ENCODE peak calls at places on chromosomes 12 and 14, in ten cellular contexts. O is tibial artery; C is transverse colon; L is effector memory CD4-positive, alpha-beta T cell; G is NT2/D1; E is CD8-positive, alpha-beta memory T cell; F is CD4-positive, CD25-positive, alpha-beta regulatory T cell; N is SK-N-SH; K is astrocyte; W is BE2C. P is an unnamed sample. For H3K4me1 and H3K27me3, the result is how much of the 10 kb centered on the place peaks cover.

GRCh38 chr12:103771466-103771865 is 69.6 kb downstream of the NT5DC3 start:
- DNase-seq in K (peak), O (no peak), F (no peak), E (no peak), C (peak), G (peak), N (peak), W (peak), L (no peak), P (no peak)

GRCh38 chr12:117367006-117367638 is 5.7 kb upstream of the NOS1 start:
- DNase-seq in K (peak), W (peak), O (peak), G (peak), L (no peak), E (no peak), C (peak), N (peak), F (peak), P (peak)

GRCh38 chr14:31346097-31346496 is 74.3 kb downstream of the HEATR5A start:
- DNase-seq in O (no peak), L (no peak), W (no peak), K (no peak), E (no peak), F (no peak), C (no peak), N (no peak), G (no peak), P (no peak)

GRCh38 chr14:96962337-96962736 is 165.2 kb downstream of the VRK1 start:
- DNase-seq in K (no peak), E (peak), O (no peak), G (no peak), C (peak), F (peak), N (no peak), W (no peak), L (no peak), P (no peak)

GRCh38 chr12:4069046-4070010 is 196.1 kb upstream of the PARP11 start:
- DNase-seq in L (no peak), K (no peak), W (no peak), F (no peak), N (no peak), G (no peak), O (no peak), E (no peak), C (no peak), P (no peak)

GRCh38 chr14:58341152-58341748 is 42.9 kb downstream of the ARID4A start:
- DNase-seq in L (no peak), N (no peak), E (no peak), W (no peak), K (no peak), G (no peak), O (no peak), C (no peak), F (no peak), P (no peak)

GRCh38 chr12:62684586-62685295 is 218.1 kb downstream of the MON2 start:
- DNase-seq in W (no peak), C (peak), K (no peak), L (no peak), E (no peak), N (peak), O (peak), G (no peak), F (no peak), P (no peak)

GRCh38 chr12:82326905-82327503 is 31.2 kb downstream of the CCDC59 start:
- DNase-seq in F (no peak), N (peak), E (peak), G (no peak), W (no peak), K (peak), O (no peak), L (no peak), C (no peak), P (peak)

GRCh38 chr12:128267651-128268347 is 829 bp downstream of the TMEM132C start:
- DNase-seq in C (no peak), K (no peak), O (no peak), E (no peak), W (no peak), F (no peak), L (no peak), G (no peak), N (peak), P (no peak)

GRCh38 chr12:58143498-58143897 is 202.1 kb downstream of the ATP23 start:
- DNase-seq in O (no peak), L (no peak), W (no peak), C (peak), N (no peak), G (no peak), K (no peak), E (no peak), F (no peak), P (no peak)

GRCh38 chr12:89494411-89495231 is 30.0 kb downstream of the GALNT4 start:
- DNase-seq in K (peak), F (peak), N (no peak), C (no peak), L (no peak), E (no peak), W (no peak), O (no peak), G (no peak), P (no peak)

GRCh38 chr12:126869644-126870043 is 1397.3 kb upstream of the TMEM132C start:
- DNase-seq in G (no peak), K (no peak), E (no peak), C (no peak), O (no peak), F (no peak), N (no peak), L (no peak), W (no peak), P (no peak)

GRCh38 chr12:27549801-27550652 is 26.0 kb downstream of the PPFIBP1 start:
- DNase-seq in G (peak), N (no peak), O (peak), L (no peak), K (peak), F (no peak), W (peak), C (peak), E (no peak), P (no peak)

GRCh38 chr12:75641031-75641780 is 129.8 kb upstream of the KRR1 start:
- DNase-seq in W (no peak), O (no peak), G (no peak), K (peak), E (no peak), F (peak), C (peak), L (no peak), N (no peak), P (no peak)

GRCh38 chr12:5578775-5579174 is 146.9 kb downstream of the NTF3 start:
- DNase-seq in C (no peak), N (no peak), G (no peak), O (no peak), F (no peak), E (no peak), W (no peak), L (no peak), K (no peak), P (no peak)

GRCh38 chr12:3071710-3072109 is 5.5 kb upstream of the TSPAN9 start:
- DNase-seq in F (no peak), O (no peak), C (no peak), W (no peak), N (no peak), L (no peak), K (no peak), G (no peak), E (no peak), P (no peak)

GRCh38 chr14:76883437-76883836 is 57.2 kb downstream of the LRRC74A start:
- DNase-seq in L (no peak), N (no peak), O (no peak), K (no peak), W (no peak), G (no peak), F (no peak), E (no peak), C (no peak), P (no peak)

GRCh38 chr12:116528067-116528466 is 31.1 kb upstream of the MAP1LC3B2 start:
- DNase-seq in G (no peak), E (no peak), W (no peak), O (no peak), C (no peak), N (no peak), F (no peak), L (no peak), K (peak), P (no peak)

GRCh38 chr12:77354766-77355362 is 289.5 kb upstream of the E2F7 start:
- DNase-seq in L (no peak), K (peak), F (no peak), C (no peak), W (no peak), E (no peak), G (no peak), O (no peak), N (no peak), P (no peak)

GRCh38 chr12:77122236-77122635 is 56.9 kb upstream of the E2F7 start:
- DNase-seq in F (no peak), G (no peak), C (no peak), W (no peak), L (no peak), K (peak), O (no peak), E (no peak), N (no peak), P (no peak)

GRCh38 chr14:23984891-23985607 is 3.7 kb upstream of the DHRS4L2 start:
- DNase-seq in G (no peak), N (no peak), E (no peak), K (peak), C (no peak), F (no peak), W (no peak), O (no peak), L (no peak), P (no peak)

GRCh38 chr12:82019533-82019932 is 260.4 kb upstream of the PPFIA2 start:
- DNase-seq in F (no peak), E (peak), O (no peak), N (no peak), W (no peak), L (no peak), G (no peak), K (no peak), C (no peak), P (no peak)

GRCh38 chr14:105419055-105419304 is 647 bp upstream of the MTA1 start:
- DNase-seq in E (no peak), F (no peak), L (no peak), N (no peak), C (no peak), W (no peak), G (no peak), O (no peak), K (no peak), P (no peak)

GRCh38 chr12:69900720-69901131 is 75.7 kb downstream of the MYRFL start:
- DNase-seq in L (no peak), F (peak), O (peak), G (peak), W (peak), N (peak), E (peak), C (peak), K (peak), P (peak)
- H3K4me1 ChIP-seq in L (under half), F (under half), O (under half), G (under half), W (under half), N (under half), E (under half), C (under half), K (under half), P (under half)

GRCh38 chr12:16606117-16606200 is at the start of gene LMO3:
- DNase-seq in L (no peak), C (no peak), E (no peak), K (no peak), O (no peak), F (no peak), G (no peak), W (no peak), N (no peak), P (no peak)
- H3K27me3 ChIP-seq in L (under half), C (half or more), E (under half), K (under half), O (under half), F (under half), G (half or more), W (half or more), N (under half), P (under half)

GRCh38 chr14:100559455-100559854 is 27.8 kb downstream of the BEGAIN start:
- DNase-seq in L (no peak), N (peak), C (no peak), G (no peak), E (no peak), F (no peak), K (no peak), W (no peak), O (no peak), P (no peak)

GRCh38 chr14:100558226-100558625 is 29.0 kb downstream of the BEGAIN start:
- DNase-seq in C (no peak), O (no peak), G (no peak), F (no peak), W (no peak), L (no peak), K (no peak), N (no peak), E (no peak), P (no peak)

GRCh38 chr14:100560999-100561398 is 26.2 kb downstream of the BEGAIN start:
- DNase-seq in F (no peak), L (no peak), C (no peak), K (no peak), E (no peak), W (no peak), N (no peak), G (no peak), O (no peak), P (no peak)

GRCh38 chr14:100558966-100559365 is 28.3 kb downstream of the BEGAIN start:
- DNase-seq in C (no peak), E (no peak), W (no peak), L (no peak), K (no peak), G (no peak), O (no peak), F (no peak), N (no peak), P (peak)

DNA sequence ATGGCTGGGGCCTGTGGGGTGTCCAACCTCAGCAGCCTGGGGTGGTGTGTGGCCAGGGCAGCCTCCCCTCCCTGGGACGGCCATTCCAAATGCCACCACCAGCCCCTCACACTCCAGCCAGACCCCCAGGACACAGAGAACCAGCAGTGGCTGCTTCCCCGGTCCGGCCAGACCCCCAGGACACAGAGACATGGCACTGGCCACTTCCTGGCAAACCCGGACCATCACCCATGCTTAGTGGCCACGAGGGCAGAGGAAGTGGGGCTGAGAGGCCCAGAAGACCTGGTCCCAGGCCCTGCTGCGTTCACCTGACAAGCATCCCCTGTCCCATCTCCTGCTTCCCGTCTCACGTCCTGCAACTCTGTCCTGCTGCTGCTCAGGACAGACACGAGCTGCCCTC is 26.7 kb downstream of the BEGAIN start:
- DNase-seq in F (no peak), C (no peak), K (no peak), G (no peak), L (no peak), N (no peak), W (no peak), E (no peak), O (no peak), P (no peak)
- H3K4me1 ChIP-seq in F (under half), C (under half), K (under half), G (under half), L (under half), N (under half), W (under half), E (under half), O (under half), P (under half)

GRCh38 chr14:52950898-52951729 is at the start of gene FERMT2:
- DNase-seq in E (peak), F (peak), N (peak), K (peak), L (no peak), O (peak), C (peak), G (peak), W (peak), P (peak)
- H3K27me3 ChIP-seq in E (under half), F (under half), N (under half), K (under half), L (under half), O (under half), C (half or more), G (under half), W (under half), P (under half)

GRCh38 chr14:73785336-73785833 is 66.2 kb upstream of the PTGR2 start:
- DNase-seq in G (no peak), W (peak), F (no peak), O (no peak), K (peak), E (no peak), N (peak), L (no peak), C (peak), P (no peak)

GRCh38 chr14:73782623-73783022 is 68.4 kb upstream of the PNMA1 start:
- DNase-seq in F (no peak), G (no peak), C (no peak), O (no peak), K (no peak), L (no peak), W (no peak), N (no peak), E (no peak), P (no peak)

GRCh38 chr14:73784988-73785313 is 66.7 kb upstream of the PTGR2 start:
- DNase-seq in G (no peak), W (no peak), L (no peak), N (no peak), C (no peak), O (no peak), F (no peak), E (no peak), K (no peak), P (no peak)

GRCh38 chr14:73783107-73783727 is 68.4 kb upstream of the PTGR2 start:
- DNase-seq in K (no peak), L (no peak), F (no peak), O (no peak), C (no peak), E (no peak), G (peak), N (no peak), W (no peak), P (no peak)

DNA sequence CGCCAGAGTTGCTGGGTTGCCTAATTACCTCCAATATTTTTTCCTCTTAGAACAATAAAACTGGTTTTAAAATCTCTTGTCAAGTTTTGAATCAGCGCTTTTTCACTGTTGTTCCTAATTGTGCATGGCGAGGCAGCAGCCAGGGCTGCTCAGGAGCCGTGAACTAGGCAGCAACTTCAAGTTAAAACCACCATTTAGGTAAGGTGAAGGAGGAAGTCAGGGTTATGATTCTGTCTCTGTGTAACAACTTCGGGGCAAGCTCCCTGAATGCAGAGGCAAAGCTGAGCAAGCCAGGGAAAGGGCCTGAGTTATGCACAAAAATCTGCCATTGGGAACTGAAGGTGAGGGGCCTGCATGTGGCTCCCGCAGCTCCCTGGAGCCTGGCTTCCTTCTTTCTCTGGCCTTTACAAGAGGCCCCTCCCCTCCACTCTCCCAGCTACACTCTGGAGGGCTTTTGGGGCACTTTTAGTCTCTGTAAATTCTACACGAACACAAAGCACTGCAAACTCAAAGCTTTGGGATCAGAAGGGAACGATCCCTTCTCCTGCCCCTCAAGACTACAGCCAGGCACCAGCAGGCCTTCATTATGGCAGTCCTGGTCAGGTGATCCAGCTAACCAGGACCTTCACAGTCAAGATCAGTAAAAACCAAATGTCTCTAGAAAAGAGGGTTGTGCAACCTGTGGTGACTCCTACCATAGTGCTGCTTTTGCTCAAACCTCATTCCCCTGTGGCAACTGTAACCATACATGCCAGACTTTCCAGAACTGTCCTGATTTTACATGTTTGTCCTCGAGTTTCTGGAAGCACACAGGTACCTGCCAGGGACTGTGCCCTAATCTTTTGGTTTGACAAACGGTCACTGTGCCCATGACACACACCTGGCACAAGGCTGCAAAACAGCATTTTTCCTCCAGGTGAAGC is 67.3 kb upstream of the PTGR2 start:
- DNase-seq in L (no peak), W (no peak), F (no peak), C (no peak), K (peak), G (no peak), N (no peak), E (peak), O (no peak), P (no peak)
- H3K4me1 ChIP-seq in L (under half), W (under half), F (half or more), C (half or more), K (half or more), G (under half), N (under half), E (half or more), O (under half), P (half or more)